ENCODE peak calls at places on chromosomes 7 and 10, in six cellular contexts. V, J, O, F, M and Q are unnamed samples.

GRCh38 chr7:85471740-85472139 is 284.9 kb upstream of the SEMA3D start:
- DNase-seq in M (no peak), O (no peak), J (peak), F (no peak), V (peak), Q (no peak)

GRCh38 chr7:142323706-142324105 is 65.8 kb upstream of the PRSS58 start:
- DNase-seq in V (peak), J (no peak), O (peak), F (peak), M (no peak), Q (no peak)

GRCh38 chr7:124649397-124650029 is 116.1 kb downstream of the GPR37 start:
- DNase-seq in O (no peak), V (peak), F (no peak), M (no peak), J (no peak), Q (peak)

GRCh38 chr10:49387029-49387428 is 8.9 kb downstream of the DRGX start:
- DNase-seq in V (no peak), F (no peak), J (peak), O (no peak), M (peak), Q (peak)

GRCh38 chr7:28922618-28923331 is 35.4 kb downstream of the TRIL start:
- DNase-seq in M (no peak), O (peak), J (peak), V (peak), F (peak), Q (peak)

GRCh38 chr7:101678713-101679112 is 49.6 kb upstream of the MYL10 start:
- DNase-seq in M (no peak), J (peak), V (no peak), O (no peak), F (no peak), Q (peak)

GRCh38 chr10:86592413-86592812 is 61.9 kb upstream of the OPN4 start:
- DNase-seq in V (no peak), F (peak), J (no peak), O (no peak), M (no peak), Q (no peak)

GRCh38 chr10:100006241-100006886 is 3.4 kb downstream of the DNMBP start:
- DNase-seq in J (peak), M (peak), F (no peak), V (peak), O (no peak), Q (peak)

DNA sequence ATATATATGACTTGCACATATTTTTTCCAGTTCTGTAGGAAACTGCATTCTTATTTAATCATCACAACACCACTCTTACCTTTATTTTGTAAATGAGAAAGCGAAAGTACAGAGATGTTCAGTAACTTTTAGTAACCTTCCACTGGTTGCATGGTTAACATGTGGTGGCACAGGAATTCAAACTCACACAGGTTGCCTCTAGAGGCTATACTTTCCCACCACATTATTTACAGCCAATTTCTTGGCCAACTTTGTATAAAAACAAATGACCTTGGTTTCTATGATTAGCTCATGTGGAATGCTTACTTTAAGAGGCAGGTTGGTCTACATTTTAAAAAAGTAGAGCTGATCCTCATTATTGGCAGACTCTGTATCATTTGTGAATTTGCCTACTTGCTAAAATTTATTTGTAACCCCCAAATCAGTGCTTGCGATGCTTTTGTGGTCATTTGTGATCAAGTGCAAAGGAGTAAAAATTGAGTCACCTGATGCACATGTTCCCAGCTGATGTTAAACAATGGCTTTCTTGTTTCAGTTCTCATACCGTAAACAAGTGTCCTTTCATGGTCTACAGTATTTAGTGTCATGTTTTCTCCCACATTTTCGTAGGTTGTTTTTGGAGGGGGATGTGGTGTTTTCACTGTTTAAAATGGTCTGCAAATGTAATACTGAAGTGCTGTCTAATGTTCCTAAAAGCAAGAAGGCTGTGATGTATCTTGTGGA is 14.8 kb downstream of the BBS9 start:
- DNase-seq in J (peak), V (peak), M (peak), O (no peak), F (no peak), Q (peak)
- H3K4me3 ChIP-seq in J (no peak), V (no peak), M (no peak), O (no peak), F (no peak), Q (no peak)

GRCh38 chr10:120480848-120481247 is 23.8 kb downstream of the PLPP4 start:
- DNase-seq in V (no peak), M (no peak), J (no peak), F (no peak), O (no peak), Q (no peak)

GRCh38 chr10:120477723-120478270 is 20.8 kb downstream of the PLPP4 start:
- DNase-seq in F (no peak), M (no peak), V (no peak), J (peak), O (no peak), Q (peak)

GRCh38 chr10:120478401-120478800 is 21.4 kb downstream of the PLPP4 start:
- DNase-seq in J (peak), F (no peak), M (no peak), O (no peak), V (no peak), Q (peak)

GRCh38 chr10:120479506-120479905 is 22.5 kb downstream of the PLPP4 start:
- DNase-seq in F (no peak), O (no peak), V (no peak), J (no peak), M (no peak), Q (no peak)

GRCh38 chr10:120480065-120480600 is 23.1 kb downstream of the PLPP4 start:
- DNase-seq in V (no peak), F (no peak), J (no peak), O (no peak), M (no peak), Q (peak)
- TF ChIP-seq CTCF in V (no peak), F (no peak), J (no peak), O (no peak), M (peak), Q (peak)

DNA sequence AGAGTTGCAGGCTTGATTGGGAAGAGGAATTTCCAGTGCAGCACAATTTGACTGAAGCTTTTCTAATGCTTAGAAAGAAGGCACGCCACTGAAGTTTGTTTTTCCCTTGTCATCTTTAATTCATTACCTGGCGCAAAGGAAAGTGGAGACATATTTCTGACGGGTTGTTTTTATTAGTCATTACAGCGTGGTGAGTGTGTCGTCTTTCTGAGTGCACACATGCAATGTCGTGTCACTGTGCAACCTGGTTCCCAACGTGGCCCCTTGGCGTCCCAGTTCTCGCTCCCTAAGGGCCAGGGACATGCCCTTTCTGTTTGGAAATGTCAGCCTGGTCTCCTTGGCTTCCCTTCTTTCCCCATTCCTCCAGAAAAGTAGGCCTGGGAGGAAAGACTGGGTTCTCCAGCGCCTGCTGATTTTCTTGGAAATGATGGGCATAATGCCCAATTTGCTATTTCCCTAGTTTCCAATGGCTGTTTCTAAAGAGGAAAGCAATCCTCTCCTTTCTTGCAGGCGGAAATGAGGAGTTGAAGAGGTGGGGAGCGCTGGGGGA is 250.0 kb downstream of the ARHGAP12 start:
- DNase-seq in J (no peak), O (no peak), V (no peak), F (no peak), M (no peak), Q (no peak)
- H3K4me3 ChIP-seq in J (no peak), O (no peak), V (no peak), F (no peak), M (no peak), Q (no peak)

GRCh38 chr7:111329367-111330234 is 232.7 kb downstream of the IMMP2L start:
- DNase-seq in O (no peak), V (peak), F (peak), M (no peak), J (no peak), Q (peak)
- TF ChIP-seq CTCF in O (no peak), V (no peak), F (peak), M (peak), J (no peak), Q (peak)

GRCh38 chr10:12919574-12919973 is 81.9 kb downstream of the CCDC3 start:
- DNase-seq in J (no peak), M (no peak), V (no peak), O (no peak), F (no peak), Q (no peak)
- H3K4me3 ChIP-seq in J (no peak), M (no peak), V (no peak), O (no peak), F (no peak), Q (no peak)

GRCh38 chr7:105765846-105766245 is 110.6 kb downstream of the ATXN7L1 start:
- DNase-seq in V (no peak), O (no peak), F (no peak), M (no peak), J (peak), Q (no peak)

GRCh38 chr7:105759670-105760548 is 116.5 kb downstream of the ATXN7L1 start:
- DNase-seq in M (no peak), V (peak), O (peak), J (peak), F (peak), Q (peak)

GRCh38 chr7:105764506-105764905 is 111.9 kb downstream of the ATXN7L1 start:
- DNase-seq in O (no peak), M (no peak), F (no peak), V (no peak), J (peak), Q (no peak)

GRCh38 chr7:105756402-105756801 is 120.0 kb downstream of the ATXN7L1 start:
- DNase-seq in J (peak), V (no peak), O (no peak), F (no peak), M (no peak), Q (no peak)

GRCh38 chr7:105760549-105761447 is 115.6 kb downstream of the ATXN7L1 start:
- DNase-seq in J (peak), O (no peak), M (no peak), F (no peak), V (no peak), Q (peak)
- TF ChIP-seq CTCF in J (peak), O (no peak), M (no peak), F (no peak), V (no peak), Q (no peak)